ENCODE peak calls at places on chromosome 12, in nine cellular contexts. J, V, E, T, D, Y, G, M and X are unnamed samples.

GRCh38 chr12:7661741-7662140 is 4.0 kb downstream of the APOBEC1 start:
- DNase-seq in T (no peak), D (no peak), V (no peak), M (no peak), E (no peak), Y (no peak), J (no peak), G (no peak), X (no peak)

GRCh38 chr12:15859136-15859535 is 23.1 kb upstream of the STRAP start:
- DNase-seq in E (no peak), G (no peak), M (no peak), T (no peak), V (no peak), J (no peak), Y (no peak), D (no peak), X (no peak)

GRCh38 chr12:70849265-70849960 is 71.1 kb downstream of the PTPRR start:
- DNase-seq in V (no peak), D (no peak), Y (peak; percentile 60), E (no peak), J (no peak), G (no peak), M (peak; percentile 39), T (no peak), X (no peak)

GRCh38 chr12:92378682-92379479 is 233.2 kb upstream of the BTG1 start:
- DNase-seq in J (no peak), V (no peak), D (no peak), Y (no peak), E (no peak), M (no peak), G (no peak), T (no peak), X (no peak)

GRCh38 chr12:76417116-76417515 is 68.9 kb upstream of the BBS10 start:
- DNase-seq in D (no peak), V (no peak), G (no peak), J (no peak), E (no peak), Y (no peak), M (no peak), T (no peak), X (no peak)

GRCh38 chr12:65822732-65823480 is 1.4 kb upstream of the HMGA2 start:
- DNase-seq in E (no peak), G (peak; percentile 38), M (peak; percentile 57), D (peak; percentile 60), Y (peak; percentile 42), J (no peak), T (peak; percentile 3), V (peak; percentile 97), X (no peak)

GRCh38 chr12:51009038-51009437 is 17.1 kb downstream of the SLC11A2 start:
- DNase-seq in G (peak; percentile 42), Y (no peak), M (no peak), J (peak; percentile 71), T (peak; percentile 41), D (peak; percentile 57), E (no peak), V (no peak), X (peak; percentile 79)

GRCh38 chr12:52821826-52822660 is 8.1 kb upstream of the KRT4 start:
- DNase-seq in G (no peak), E (no peak), D (peak; percentile 34), T (no peak), Y (peak; percentile 42), M (no peak), J (peak; percentile 29), V (no peak), X (no peak)

GRCh38 chr12:19200261-19200660 is 70.7 kb downstream of the PLEKHA5 start:
- DNase-seq in M (no peak), Y (peak; percentile 79), E (no peak), D (no peak), T (no peak), V (no peak), J (no peak), G (no peak), X (no peak)

GRCh38 chr12:129096184-129096583 is 242.9 kb downstream of the GLT1D1 start:
- DNase-seq in Y (no peak), G (no peak), D (no peak), M (no peak), V (peak; percentile 38), E (no peak), J (no peak), T (no peak), X (no peak)

GRCh38 chr12:8453796-8454195 is 2.0 kb upstream of the CLEC6A start:
- DNase-seq in T (no peak), M (no peak), J (no peak), Y (no peak), E (no peak), G (no peak), D (no peak), V (no peak), X (no peak)

GRCh38 chr12:109999983-110000505 is 814 bp downstream of the ANKRD13A start:
- DNase-seq in J (peak; percentile 20), E (no peak), V (peak; percentile 76), T (no peak), Y (peak; percentile 79), G (peak; percentile 35), D (peak; percentile 37), M (peak; percentile 43), X (peak; percentile 80)

GRCh38 chr12:646303-647038 is 16.8 kb downstream of the NINJ2 start:
- DNase-seq in D (no peak), T (peak; percentile 88), Y (peak; percentile 82), E (peak; percentile 48), J (peak; percentile 28), M (peak; percentile 90), G (peak; percentile 73), V (peak; percentile 42), X (peak; percentile 85)

GRCh38 chr12:47801170-47801903 is 18.4 kb downstream of the HDAC7 start:
- DNase-seq in G (no peak), T (no peak), V (no peak), J (peak; percentile 27), Y (peak; percentile 55), D (no peak), E (no peak), M (peak; percentile 54), X (no peak)

DNA sequence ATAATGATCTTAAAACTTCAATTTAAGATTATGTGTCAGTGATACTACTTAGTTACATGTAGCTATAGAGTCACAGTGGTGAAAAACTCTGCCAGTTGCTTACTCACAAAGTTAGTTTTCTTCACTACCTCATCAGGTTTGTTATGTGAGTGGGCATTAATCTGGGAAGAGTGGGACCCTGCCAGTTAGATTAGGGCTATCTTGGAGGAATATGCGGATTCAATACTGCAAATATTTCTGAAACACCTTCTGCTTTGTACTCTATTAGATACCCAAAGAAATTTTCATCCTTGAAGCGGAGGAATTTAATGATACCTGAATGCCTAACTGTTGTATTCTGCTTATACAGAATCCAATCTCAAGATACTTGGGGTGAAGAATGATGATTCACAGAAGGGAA is 25.1 kb downstream of the ZNF268 start:
- DNase-seq in D (no peak), E (no peak), V (no peak), M (no peak), G (no peak), J (no peak), T (no peak), Y (no peak), X (no peak)
- H3K9me3 ChIP-seq in D (peaks cover 100% of the 10 kb centered on the region), E (peaks cover 99% of the 10 kb centered on the region), V (peaks cover 98% of the 10 kb centered on the region), M (peaks cover 40% of the 10 kb centered on the region), G (peaks cover 91% of the 10 kb centered on the region), J (peaks cover 9% of the 10 kb centered on the region), T (peaks cover 100% of the 10 kb centered on the region), Y (peaks cover 53% of the 10 kb centered on the region), X (peaks cover 62% of the 10 kb centered on the region)

DNA sequence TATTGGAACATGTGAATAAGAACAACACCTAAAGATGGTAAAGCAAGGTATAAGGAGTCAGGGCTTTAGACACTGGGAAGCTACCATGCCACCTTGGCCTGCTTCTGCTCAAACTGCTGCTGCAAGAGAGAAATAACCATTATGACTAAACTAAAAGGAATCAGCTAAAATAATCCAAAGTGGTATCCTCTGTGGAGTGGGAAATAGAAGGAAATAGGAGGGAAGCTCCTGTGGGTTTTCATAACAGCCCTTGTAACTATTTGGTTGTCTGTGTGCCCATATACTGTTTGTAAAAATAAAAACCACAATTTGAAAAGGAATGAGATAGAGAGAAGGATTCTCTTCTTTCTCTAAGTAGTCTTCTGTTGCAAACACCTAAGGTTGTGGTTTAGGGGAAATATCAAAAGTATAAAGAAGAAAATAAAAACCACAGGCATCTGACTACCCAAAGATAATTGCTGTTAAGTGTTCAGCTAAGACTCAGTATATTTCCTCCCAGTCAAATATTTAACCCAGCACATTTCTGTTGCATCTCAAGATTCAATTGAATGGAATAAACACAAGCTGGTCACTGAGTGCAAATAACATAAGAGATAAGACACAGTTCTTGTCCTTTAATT is 53.7 kb downstream of the SDR9C7 start:
- DNase-seq in Y (peak; percentile 32), J (no peak), E (no peak), V (no peak), G (no peak), T (no peak), M (no peak), D (no peak), X (no peak)
- H3K9me3 ChIP-seq in Y (no peaks in the 10 kb centered on the region), J (no peaks in the 10 kb centered on the region), E (no peaks in the 10 kb centered on the region), V (peaks cover 43% of the 10 kb centered on the region), G (no peaks in the 10 kb centered on the region), T (peaks cover 13% of the 10 kb centered on the region), M (no peaks in the 10 kb centered on the region), D (peaks cover 4% of the 10 kb centered on the region), X (no peaks in the 10 kb centered on the region)

GRCh38 chr12:123747309-123747708 is 14.8 kb upstream of the DNAH10 start:
- DNase-seq in E (no peak), V (no peak), D (no peak), T (no peak), M (no peak), J (no peak), Y (no peak), G (no peak), X (no peak)
- H3K9me3 ChIP-seq in E (no peaks in the 10 kb centered on the region), V (no peaks in the 10 kb centered on the region), D (no peaks in the 10 kb centered on the region), T (no peaks in the 10 kb centered on the region), M (no peaks in the 10 kb centered on the region), J (no peaks in the 10 kb centered on the region), Y (no peaks in the 10 kb centered on the region), G (no peaks in the 10 kb centered on the region), X (no peaks in the 10 kb centered on the region)

DNA sequence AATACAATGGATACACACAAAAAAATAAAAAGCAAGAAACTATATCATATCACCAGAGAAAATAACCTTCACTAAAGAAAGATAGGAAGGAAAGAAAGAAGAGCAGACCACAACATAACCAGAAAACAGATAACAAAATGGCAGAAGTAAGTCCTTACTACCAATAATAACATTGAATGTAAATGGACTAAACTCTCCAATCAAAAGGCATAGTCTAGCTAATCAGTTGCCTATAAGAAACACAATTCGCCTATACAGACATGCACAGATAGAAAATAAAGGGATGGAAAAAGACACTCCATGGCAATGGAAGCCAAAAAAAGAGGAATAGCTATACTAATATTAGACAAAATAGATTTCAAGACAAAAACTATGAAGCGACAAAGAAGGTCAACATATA is 8.9 kb upstream of the TAS2R30 start:
- DNase-seq in M (no peak), G (no peak), E (no peak), J (no peak), T (no peak), D (no peak), V (no peak), Y (no peak), X (no peak)
- H3K9me3 ChIP-seq in M (no peaks in the 10 kb centered on the region), G (peaks cover 7% of the 10 kb centered on the region), E (no peaks in the 10 kb centered on the region), J (no peaks in the 10 kb centered on the region), T (peaks cover 27% of the 10 kb centered on the region), D (no peaks in the 10 kb centered on the region), V (peaks cover 20% of the 10 kb centered on the region), Y (no peaks in the 10 kb centered on the region), X (no peaks in the 10 kb centered on the region)

DNA sequence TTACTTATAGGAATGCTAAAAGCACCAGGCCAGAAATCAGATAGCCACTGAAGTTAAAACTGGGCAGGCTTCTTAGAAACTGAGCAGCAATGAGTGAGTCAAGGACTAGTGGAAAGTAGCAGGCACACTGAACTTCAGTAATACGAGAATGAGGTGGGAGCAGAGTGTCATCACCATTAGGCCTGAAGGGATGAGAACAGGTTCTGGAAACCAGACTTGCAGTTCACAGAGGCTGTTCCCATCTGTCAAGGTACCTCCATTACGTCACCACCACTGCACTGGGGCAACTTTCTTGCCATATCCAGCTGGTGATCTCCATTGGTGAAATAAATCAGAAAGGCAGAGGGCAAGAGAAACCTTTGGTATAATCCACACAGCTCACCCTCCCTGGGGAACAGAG is 15.6 kb downstream of the ZNF10 start:
- DNase-seq in V (no peak), E (no peak), J (no peak), Y (no peak), T (no peak), G (no peak), M (no peak), D (no peak), X (no peak)
- H3K9me3 ChIP-seq in V (peaks cover 93% of the 10 kb centered on the region), E (peaks cover 90% of the 10 kb centered on the region), J (no peaks in the 10 kb centered on the region), Y (no peaks in the 10 kb centered on the region), T (peaks cover 100% of the 10 kb centered on the region), G (peaks cover 18% of the 10 kb centered on the region), M (peaks cover 6% of the 10 kb centered on the region), D (peaks cover 88% of the 10 kb centered on the region), X (peaks cover 78% of the 10 kb centered on the region)